ENCODE peak calls at places on chromosomes 3 and 15, in ten cellular contexts. U is HCT116, D is SK-N-SH, X is fibroblast of lung, H is PC-3, F is mammary epithelial cell, W is neural progenitor cell, E is H9, V is hepatocyte, K is HepG2. A is an unnamed sample.

GRCh38 chr15:54575586-54575985 is 597.3 kb downstream of the UNC13C start:
- DNase-seq in H (no peak), W (no peak), X (no peak), U (no peak), K (no peak), F (no peak), V (no peak), E (no peak), D (no peak), A (no peak)

GRCh38 chr15:40344631-40345120 is 3.9 kb upstream of the CCDC9B start:
- DNase-seq in H (peak; percentile 69), D (peak; percentile 87), U (no peak), W (peak; percentile 72), V (peak; percentile 76), F (peak; percentile 45), K (peak; percentile 45), X (peak; percentile 61), E (peak; percentile 77), A (peak; percentile 71)

GRCh38 chr15:51735211-51735610 is 2.2 kb downstream of the LYSMD2 start:
- DNase-seq in X (no peak), W (no peak), V (no peak), F (no peak), U (no peak), K (no peak), D (peak; percentile 33), H (no peak), E (no peak), A (peak; percentile 37)

GRCh38 chr15:31434418-31435255 is 108.0 kb downstream of the KLF13 start:
- DNase-seq in F (peak; percentile 53), X (peak; percentile 72), D (no peak), W (no peak), K (no peak), H (peak; percentile 56), U (no peak), V (no peak), E (no peak), A (peak; percentile 71)

GRCh38 chr3:128482857-128483656 is 9.9 kb downstream of the GATA2 start:
- DNase-seq in D (peak; percentile 63), E (peak; percentile 48), K (no peak), F (peak; percentile 19), H (peak; percentile 72), X (peak; percentile 54), U (no peak), W (peak; percentile 71), V (peak; percentile 56), A (no peak)

GRCh38 chr3:137642305-137642704 is 121.8 kb upstream of the SOX14 start:
- DNase-seq in E (no peak), F (no peak), X (no peak), K (no peak), H (no peak), D (no peak), W (no peak), U (no peak), V (no peak), A (no peak)

GRCh38 chr15:45588199-45588910 is 1.2 kb downstream of the BLOC1S6 start:
- DNase-seq in W (no peak), F (peak; percentile 64), H (no peak), D (no peak), X (peak; percentile 31), U (no peak), E (no peak), V (peak; percentile 15), K (peak; percentile 16), A (no peak)

GRCh38 chr15:57861805-57862586 is 155.5 kb downstream of the POLR2M start:
- DNase-seq in W (no peak), K (no peak), E (no peak), D (no peak), H (peak; percentile 57), U (no peak), F (peak; percentile 80), X (peak; percentile 81), V (peak; percentile 55), A (no peak)

GRCh38 chr3:33482126-33482525 is 41.9 kb upstream of the UBP1 start:
- DNase-seq in U (no peak), D (no peak), E (no peak), V (no peak), X (peak; percentile 69), H (no peak), K (peak; percentile 51), W (no peak), F (no peak), A (no peak)

GRCh38 chr3:78112266-78112665 is 1072.4 kb downstream of the ROBO2 start:
- DNase-seq in E (no peak), U (no peak), D (no peak), K (no peak), W (no peak), F (no peak), H (no peak), V (no peak), X (peak; percentile 88), A (no peak)

GRCh38 chr3:21117397-21117796 is 633.6 kb downstream of the ZNF385D start:
- DNase-seq in W (no peak), E (no peak), X (no peak), K (no peak), D (no peak), F (peak; percentile 25), H (no peak), U (no peak), V (no peak), A (no peak)

GRCh38 chr3:170765419-170766078 is 104.4 kb downstream of the RPL22L1 start:
- DNase-seq in W (no peak), V (peak; percentile 55), X (no peak), F (no peak), D (no peak), U (no peak), E (no peak), H (no peak), K (peak; percentile 86), A (no peak)

GRCh38 chr3:87792532-87793321 is 266.1 kb downstream of the CGGBP1 start:
- DNase-seq in V (peak; percentile 17), X (no peak), D (peak; percentile 19), E (peak; percentile 59), K (no peak), F (no peak), H (peak; percentile 7), W (peak; percentile 80), U (no peak), A (no peak)

GRCh38 chr3:125110876-125111480 is 55.2 kb upstream of the HEG1 start:
- DNase-seq in K (no peak), H (no peak), D (no peak), X (no peak), E (no peak), F (no peak), W (no peak), U (no peak), V (no peak), A (no peak)

GRCh38 chr3:181947606-181948005 is 235.9 kb downstream of the SOX2 start:
- DNase-seq in F (no peak), H (no peak), K (no peak), D (no peak), U (no peak), W (peak; percentile 9), X (no peak), V (no peak), E (no peak), A (no peak)

GRCh38 chr3:181943285-181943684 is 231.6 kb downstream of the SOX2 start:
- DNase-seq in X (no peak), V (no peak), W (no peak), F (no peak), H (no peak), K (no peak), D (no peak), U (no peak), E (no peak), A (no peak)

GRCh38 chr3:181952221-181952620 is 240.5 kb downstream of the SOX2 start:
- DNase-seq in D (no peak), H (no peak), K (no peak), X (no peak), E (no peak), V (no peak), U (no peak), F (no peak), W (no peak), A (no peak)

GRCh38 chr3:181948286-181948685 is 236.6 kb downstream of the SOX2 start:
- DNase-seq in E (no peak), H (peak; percentile 48), U (no peak), F (peak; percentile 11), X (no peak), W (peak; percentile 8), D (no peak), V (peak; percentile 28), K (no peak), A (peak; percentile 33)
- TF ChIP-seq CTCF in E (peak; percentile 67), H (peak; percentile 69), U (peak; percentile 53), F (peak; percentile 47), X (no peak), W (peak; percentile 35), D (no peak), V (peak; percentile 37), K (peak; percentile 39), A (peak; percentile 80)

GRCh38 chr15:77393471-77393840 is 26.4 kb downstream of the PEAK1 start:
- DNase-seq in E (no peak), D (no peak), U (no peak), H (no peak), V (no peak), K (no peak), X (peak; percentile 49), F (peak; percentile 58), W (no peak), A (no peak)
- H3K79me2 ChIP-seq in E (peaks cover 5% of the 10 kb centered on the region), D (peaks cover 100% of the 10 kb centered on the region), U (peaks cover 7% of the 10 kb centered on the region), H (peaks cover 8% of the 10 kb centered on the region), V (peaks cover 99% of the 10 kb centered on the region), K (peaks cover 32% of the 10 kb centered on the region), X (peaks cover 91% of the 10 kb centered on the region), F (peaks cover 71% of the 10 kb centered on the region), W (peaks cover 81% of the 10 kb centered on the region), A (no peaks in the 10 kb centered on the region)

GRCh38 chr15:32908135-32908801 is 190.5 kb downstream of the GREM1 start:
- DNase-seq in X (peak; percentile 86), E (no peak), H (no peak), V (peak; percentile 7), F (no peak), U (no peak), W (no peak), K (no peak), D (no peak), A (peak; percentile 90)

GRCh38 chr15:32909431-32909830 is 191.6 kb downstream of the GREM1 start:
- DNase-seq in U (no peak), X (peak; percentile 51), W (no peak), D (no peak), V (no peak), E (no peak), F (peak; percentile 28), H (peak; percentile 19), K (no peak), A (peak; percentile 59)

GRCh38 chr15:32905481-32905880 is 187.7 kb downstream of the GREM1 start:
- DNase-seq in H (no peak), X (no peak), U (no peak), K (no peak), D (no peak), W (no peak), F (no peak), E (no peak), V (no peak), A (no peak)

GRCh38 chr15:32908921-32909320 is 191.1 kb downstream of the GREM1 start:
- DNase-seq in K (no peak), V (no peak), W (no peak), F (no peak), H (no peak), U (no peak), X (peak; percentile 65), E (no peak), D (no peak), A (peak; percentile 32)

GRCh38 chr15:32910839-32911238 is 193.0 kb downstream of the GREM1 start:
- DNase-seq in F (no peak), V (no peak), K (no peak), W (no peak), U (no peak), D (peak; percentile 9), E (no peak), X (no peak), H (no peak), A (no peak)
- H3K27ac ChIP-seq in F (no peak overlapping the region), V (no peak overlapping the region), K (no peak overlapping the region), W (peak overlapping the region; percentile 75), U (no peak overlapping the region), D (peak overlapping the region; percentile 83), E (no peak overlapping the region), X (no peak overlapping the region), H (no peak overlapping the region), A (no peak overlapping the region)

GRCh38 chr3:148379763-148380162 is 317.9 kb upstream of the AGTR1 start:
- DNase-seq in D (peak; percentile 18), X (peak; percentile 81), V (peak; percentile 60), K (peak; percentile 71), E (no peak), W (peak; percentile 74), F (peak; percentile 35), U (peak; percentile 65), H (peak; percentile 64), A (peak; percentile 27)
- TF ChIP-seq CTCF in D (peak; percentile 65), X (peak; percentile 59), V (peak; percentile 67), K (peak; percentile 86), E (peak; percentile 77), W (peak; percentile 71), F (peak; percentile 35), U (peak; percentile 63), H (peak; percentile 63), A (peak; percentile 65)